ENCODE peak calls at places on chromosomes 12 and 14, in five cellular contexts. One of them, this sample, is unnamed.

GRCh38 chr12:32034045-32034444 is 72.6 kb upstream of the BICD1 start:
- DNase-seq in NCI-H1417: no peak
- DNase-seq in stimulated activated naive CD8-positive, alpha-beta T cell treated with anti-CD3 and anti-CD28 coated beads, Interleukin-15, Interleukin-2, amounts not matched to agents 100 U/mL and 50 U/mL, for 24 hours: no peak
- DNase-seq in stimulated activated naive CD4-positive, alpha-beta T cell: no peak
- DNase-seq in hypothalamus: no peak
- DNase-seq in this sample: no peak

GRCh38 chr12:2475984-2476383 is 318.8 kb upstream of the FKBP4 start:
- DNase-seq in hypothalamus: no peak
- DNase-seq in stimulated activated naive CD4-positive, alpha-beta T cell: no peak
- DNase-seq in NCI-H1417: no peak
- DNase-seq in stimulated activated naive CD8-positive, alpha-beta T cell treated with anti-CD3 and anti-CD28 coated beads, Interleukin-15, Interleukin-2, amounts not matched to agents 100 U/mL and 50 U/mL, for 24 hours: no peak
- DNase-seq in this sample: no peak

GRCh38 chr14:29064305-29064704 is 297.7 kb downstream of the FOXG1 start:
- DNase-seq in stimulated activated naive CD8-positive, alpha-beta T cell treated with anti-CD3 and anti-CD28 coated beads, Interleukin-15, Interleukin-2, amounts not matched to agents 100 U/mL and 50 U/mL, for 24 hours: no peak
- DNase-seq in stimulated activated naive CD4-positive, alpha-beta T cell: no peak
- DNase-seq in NCI-H1417: no peak
- DNase-seq in hypothalamus: no peak
- DNase-seq in this sample: no peak

GRCh38 chr12:11694528-11694927 is 45.1 kb downstream of the ETV6 start:
- DNase-seq in hypothalamus: no peak
- DNase-seq in stimulated activated naive CD4-positive, alpha-beta T cell: no peak
- DNase-seq in NCI-H1417: no peak
- DNase-seq in stimulated activated naive CD8-positive, alpha-beta T cell treated with anti-CD3 and anti-CD28 coated beads, Interleukin-15, Interleukin-2, amounts not matched to agents 100 U/mL and 50 U/mL, for 24 hours: no peak
- DNase-seq in this sample: no peak

GRCh38 chr14:24900281-24900868 is 149.6 kb downstream of the STXBP6 start:
- DNase-seq in stimulated activated naive CD4-positive, alpha-beta T cell: no peak
- DNase-seq in stimulated activated naive CD8-positive, alpha-beta T cell treated with anti-CD3 and anti-CD28 coated beads, Interleukin-15, Interleukin-2, amounts not matched to agents 100 U/mL and 50 U/mL, for 24 hours: no peak
- DNase-seq in hypothalamus: no peak
- DNase-seq in NCI-H1417: no peak
- DNase-seq in this sample: no peak

GRCh38 chr12:98369601-98370000 is 145.8 kb upstream of the TMPO start:
- DNase-seq in NCI-H1417: no peak
- DNase-seq in stimulated activated naive CD8-positive, alpha-beta T cell treated with anti-CD3 and anti-CD28 coated beads, Interleukin-15, Interleukin-2, amounts not matched to agents 100 U/mL and 50 U/mL, for 24 hours: no peak
- DNase-seq in hypothalamus: no peak
- DNase-seq in stimulated activated naive CD4-positive, alpha-beta T cell: no peak
- DNase-seq in this sample: no peak

GRCh38 chr12:2075558-2076195 is 22.9 kb downstream of the CACNA1C start:
- DNase-seq in NCI-H1417: no peak
- DNase-seq in hypothalamus: no peak
- DNase-seq in stimulated activated naive CD8-positive, alpha-beta T cell treated with anti-CD3 and anti-CD28 coated beads, Interleukin-15, Interleukin-2, amounts not matched to agents 100 U/mL and 50 U/mL, for 24 hours: no peak
- DNase-seq in stimulated activated naive CD4-positive, alpha-beta T cell: no peak
- DNase-seq in this sample: no peak

GRCh38 chr14:98953544-98954346 is 318.3 kb downstream of the BCL11B start:
- DNase-seq in NCI-H1417: no peak
- DNase-seq in stimulated activated naive CD4-positive, alpha-beta T cell: no peak
- DNase-seq in hypothalamus: no peak
- DNase-seq in stimulated activated naive CD8-positive, alpha-beta T cell treated with anti-CD3 and anti-CD28 coated beads, Interleukin-15, Interleukin-2, amounts not matched to agents 100 U/mL and 50 U/mL, for 24 hours: no peak
- DNase-seq in this sample: no peak

GRCh38 chr12:75471928-75472865 is 8.4 kb upstream of the GLIPR1 start:
- DNase-seq in stimulated activated naive CD8-positive, alpha-beta T cell treated with anti-CD3 and anti-CD28 coated beads, Interleukin-15, Interleukin-2, amounts not matched to agents 100 U/mL and 50 U/mL, for 24 hours: no peak
- DNase-seq in stimulated activated naive CD4-positive, alpha-beta T cell: no peak
- DNase-seq in NCI-H1417: no peak
- DNase-seq in hypothalamus: no peak
- DNase-seq in this sample: no peak

GRCh38 chr12:106894774-106895173 is 60.9 kb upstream of the TMEM263 start:
- DNase-seq in stimulated activated naive CD4-positive, alpha-beta T cell: no peak
- DNase-seq in stimulated activated naive CD8-positive, alpha-beta T cell treated with anti-CD3 and anti-CD28 coated beads, Interleukin-15, Interleukin-2, amounts not matched to agents 100 U/mL and 50 U/mL, for 24 hours: no peak
- DNase-seq in hypothalamus: no peak
- DNase-seq in NCI-H1417: no peak
- DNase-seq in this sample: no peak

GRCh38 chr12:42958271-42958674 is 368.7 kb upstream of the PRICKLE1 start:
- DNase-seq in stimulated activated naive CD4-positive, alpha-beta T cell: no peak
- DNase-seq in NCI-H1417: no peak
- DNase-seq in stimulated activated naive CD8-positive, alpha-beta T cell treated with anti-CD3 and anti-CD28 coated beads, Interleukin-15, Interleukin-2, amounts not matched to agents 100 U/mL and 50 U/mL, for 24 hours: no peak
- DNase-seq in hypothalamus: no peak
- DNase-seq in this sample: no peak

GRCh38 chr12:55745361-55746146 is 2.6 kb downstream of the GDF11 start:
- DNase-seq in stimulated activated naive CD4-positive, alpha-beta T cell: no peak
- DNase-seq in hypothalamus: peak; percentile 24
- DNase-seq in stimulated activated naive CD8-positive, alpha-beta T cell treated with anti-CD3 and anti-CD28 coated beads, Interleukin-15, Interleukin-2, amounts not matched to agents 100 U/mL and 50 U/mL, for 24 hours: no peak
- DNase-seq in NCI-H1417: peak; percentile 75
- DNase-seq in this sample: no peak

GRCh38 chr12:100375023-100375737 is 18.3 kb downstream of the SLC17A8 start:
- DNase-seq in stimulated activated naive CD8-positive, alpha-beta T cell treated with anti-CD3 and anti-CD28 coated beads, Interleukin-15, Interleukin-2, amounts not matched to agents 100 U/mL and 50 U/mL, for 24 hours: no peak
- DNase-seq in stimulated activated naive CD4-positive, alpha-beta T cell: no peak
- DNase-seq in NCI-H1417: no peak
- DNase-seq in hypothalamus: peak; percentile 77
- DNase-seq in this sample: peak; percentile 35

GRCh38 chr14:64645220-64645891 is 58.9 kb upstream of the PLEKHG3 start:
- DNase-seq in NCI-H1417: no peak
- DNase-seq in stimulated activated naive CD4-positive, alpha-beta T cell: no peak
- DNase-seq in hypothalamus: no peak
- DNase-seq in stimulated activated naive CD8-positive, alpha-beta T cell treated with anti-CD3 and anti-CD28 coated beads, Interleukin-15, Interleukin-2, amounts not matched to agents 100 U/mL and 50 U/mL, for 24 hours: no peak
- DNase-seq in this sample: no peak

GRCh38 chr12:94621662-94622359 is 28.5 kb downstream of the TMCC3 start:
- DNase-seq in stimulated activated naive CD8-positive, alpha-beta T cell treated with anti-CD3 and anti-CD28 coated beads, Interleukin-15, Interleukin-2, amounts not matched to agents 100 U/mL and 50 U/mL, for 24 hours: peak; percentile 39
- DNase-seq in NCI-H1417: no peak
- DNase-seq in stimulated activated naive CD4-positive, alpha-beta T cell: no peak
- DNase-seq in hypothalamus: no peak
- DNase-seq in this sample: no peak

GRCh38 chr14:105528197-105528858 is 1.9 kb downstream of the TMEM121 start:
- DNase-seq in hypothalamus: peak; percentile 57
- DNase-seq in stimulated activated naive CD8-positive, alpha-beta T cell treated with anti-CD3 and anti-CD28 coated beads, Interleukin-15, Interleukin-2, amounts not matched to agents 100 U/mL and 50 U/mL, for 24 hours: peak; percentile 88
- DNase-seq in NCI-H1417: peak; percentile 77
- DNase-seq in stimulated activated naive CD4-positive, alpha-beta T cell: peak; percentile 65
- DNase-seq in this sample: peak; percentile 40

GRCh38 chr12:50567926-50568325 is 63.1 kb downstream of the DIP2B start:
- DNase-seq in hypothalamus: no peak
- DNase-seq in NCI-H1417: no peak
- DNase-seq in stimulated activated naive CD4-positive, alpha-beta T cell: no peak
- DNase-seq in stimulated activated naive CD8-positive, alpha-beta T cell treated with anti-CD3 and anti-CD28 coated beads, Interleukin-15, Interleukin-2, amounts not matched to agents 100 U/mL and 50 U/mL, for 24 hours: no peak
- DNase-seq in this sample: no peak

GRCh38 chr12:120710805-120711296 is 593 bp downstream of the UNC119B start:
- DNase-seq in stimulated activated naive CD8-positive, alpha-beta T cell treated with anti-CD3 and anti-CD28 coated beads, Interleukin-15, Interleukin-2, amounts not matched to agents 100 U/mL and 50 U/mL, for 24 hours: peak; percentile 52
- DNase-seq in NCI-H1417: peak; percentile 58
- DNase-seq in hypothalamus: no peak
- DNase-seq in stimulated activated naive CD4-positive, alpha-beta T cell: peak; percentile 10
- DNase-seq in this sample: peak; percentile 32